ENCODE peak calls at places on chromosome 19, in five cellular contexts. V is ovary, C is tibial nerve, U is A549, F is suprapubic skin. G is an unnamed sample.

GRCh38 chr19:46469541-46470185 is 1.7 kb downstream of the PNMA8A start:
- DNase-seq in C (no peak), U (no peak), V (peak), F (no peak), G (no peak)

GRCh38 chr19:33392341-33393285 is 19.1 kb downstream of the CEBPG start:
- DNase-seq in C (no peak), V (peak), F (no peak), U (no peak), G (peak)

GRCh38 chr19:14107581-14108461 is 9.7 kb downstream of the PRKACA start:
- DNase-seq in C (no peak), U (peak), V (peak), F (no peak), G (no peak)

GRCh38 chr19:18461471-18461870 is 23.5 kb upstream of the ISYNA1 start:
- DNase-seq in V (no peak), U (no peak), C (no peak), F (no peak), G (no peak)

GRCh38 chr19:45443462-45444317 is 20.0 kb upstream of the ERCC1 start:
- DNase-seq in U (peak), C (peak), V (peak), F (peak), G (peak)

GRCh38 chr19:32061304-32061703 is 284.1 kb upstream of the ZNF507 start:
- DNase-seq in F (no peak), U (no peak), V (no peak), C (no peak), G (no peak)

GRCh38 chr19:3471954-3472655 is 8.2 kb downstream of the SMIM24 start:
- DNase-seq in C (peak), V (peak), U (no peak), F (no peak), G (peak)

GRCh38 chr19:55253842-55254624 is 4.8 kb downstream of the PPP6R1 start:
- DNase-seq in F (peak), C (no peak), V (no peak), U (no peak), G (peak)

GRCh38 chr19:46125447-46125846 is 959 bp upstream of the IGFL3 start:
- DNase-seq in F (no peak), V (no peak), U (no peak), C (no peak), G (no peak)

DNA sequence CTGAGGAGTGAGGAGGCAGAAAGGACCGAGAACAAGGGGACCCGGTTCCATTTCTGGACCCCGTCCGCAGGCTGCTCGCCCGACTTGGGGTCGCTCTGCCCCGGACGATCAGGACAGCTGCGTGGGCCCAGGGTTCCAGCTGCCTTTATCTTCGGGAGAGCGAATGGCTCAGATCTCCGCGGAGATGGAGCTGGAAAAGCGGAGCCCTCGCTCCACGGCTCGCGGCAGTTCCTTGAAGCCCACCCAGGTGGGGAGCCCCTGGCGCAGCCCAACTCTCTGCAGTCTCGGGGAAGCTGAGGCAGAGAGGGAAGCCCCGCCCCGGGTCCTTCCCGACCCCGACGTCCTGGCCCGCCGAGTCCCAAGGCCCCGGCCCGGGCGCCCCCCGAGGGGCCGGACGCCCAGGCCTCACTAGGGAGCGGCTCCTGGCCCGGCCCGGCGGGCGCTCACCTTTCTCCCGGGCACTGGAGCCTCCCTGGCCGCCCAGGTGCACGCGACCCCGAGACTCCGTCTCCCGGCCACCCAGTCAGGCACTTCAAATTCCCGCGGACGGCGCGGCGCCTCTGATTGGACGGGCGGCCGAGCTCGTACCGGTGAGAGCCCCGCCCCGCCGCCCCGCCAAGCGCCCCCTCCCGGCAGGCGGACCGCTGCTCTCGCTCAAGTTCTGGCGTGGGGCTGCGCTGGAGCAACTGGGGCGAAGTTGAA is 485.7 kb downstream of the UQCRFS1 start:
- DNase-seq in F (no peak), V (no peak), C (no peak), U (no peak), G (no peak)
- TF ChIP-seq CTCF in F (peak), V (no peak), C (no peak), U (no peak), G (no peak)

DNA sequence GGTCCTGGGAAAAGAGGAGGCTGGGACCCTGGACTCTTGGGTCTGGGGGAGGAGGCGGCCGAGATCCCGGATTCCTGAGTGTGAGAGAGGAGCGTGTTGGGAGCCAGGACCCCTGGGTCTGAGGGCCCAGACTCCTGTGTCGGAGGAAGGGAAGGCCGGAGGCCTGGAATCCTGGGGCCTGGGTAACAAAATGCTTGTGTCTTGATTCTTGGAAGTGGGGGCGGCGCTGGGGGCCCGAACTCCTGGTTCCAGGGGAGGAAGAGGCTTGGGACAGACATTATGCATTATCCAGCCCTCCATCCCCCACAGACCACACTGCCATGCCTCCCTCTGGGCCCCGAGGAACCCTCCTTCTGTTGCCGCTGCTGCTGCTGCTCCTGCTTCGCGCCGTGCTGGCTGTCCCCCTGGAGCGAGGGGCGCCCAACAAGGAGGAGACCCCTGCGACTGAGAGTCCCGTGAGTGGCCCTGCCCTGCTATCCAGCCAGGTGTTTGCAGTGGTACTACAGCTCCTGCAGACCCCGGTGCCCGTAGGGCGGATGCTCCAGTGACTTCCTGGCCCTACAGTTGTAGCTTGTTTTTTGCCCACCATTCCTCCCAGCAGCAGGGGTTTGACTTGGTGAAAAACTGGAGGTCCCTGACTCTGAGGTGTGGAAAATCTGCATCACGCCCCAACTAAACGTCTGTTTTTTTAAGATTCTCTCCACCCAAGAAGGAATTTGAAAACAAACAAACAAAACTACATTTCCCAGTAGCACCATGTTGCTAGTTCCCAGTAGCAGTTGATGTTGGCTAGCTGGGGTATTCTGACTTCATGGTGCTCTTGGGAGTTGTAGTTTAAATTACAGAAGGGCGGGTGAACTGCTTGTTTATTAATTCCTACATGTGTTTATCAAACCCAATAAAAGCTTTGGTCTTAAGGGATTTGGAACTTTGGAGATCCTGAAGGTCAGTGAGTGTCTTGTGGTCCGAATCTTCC is 653 bp downstream of the NUCB1 start:
- DNase-seq in C (no peak), F (no peak), U (peak), V (no peak), G (no peak)
- TF ChIP-seq EP300 in C (no peak), F (no peak), U (no peak), V (no peak), G (no peak)

DNA sequence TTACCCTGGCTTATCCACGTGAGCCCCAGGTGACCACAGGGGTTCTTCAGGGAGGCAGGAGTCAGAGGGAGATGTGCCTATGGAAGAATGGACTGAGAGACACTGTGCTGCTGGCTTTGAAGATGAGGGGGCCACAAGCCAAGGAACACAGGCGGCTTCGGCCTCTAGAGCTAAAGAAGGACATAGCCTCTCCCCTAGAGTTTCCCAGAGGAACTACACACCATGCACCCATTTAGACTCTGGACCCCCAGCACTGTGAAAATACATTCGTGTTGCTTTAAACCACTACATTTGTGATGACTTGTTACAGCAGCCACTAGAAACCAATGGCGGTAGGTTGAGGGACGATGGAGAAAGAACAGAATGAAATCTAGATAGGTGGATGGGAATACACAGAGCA is 13.7 kb upstream of the ATF5 start:
- DNase-seq in C (no peak), U (no peak), V (no peak), F (no peak), G (no peak)
- TF ChIP-seq CTCF in C (no peak), U (no peak), V (no peak), F (no peak), G (no peak)

DNA sequence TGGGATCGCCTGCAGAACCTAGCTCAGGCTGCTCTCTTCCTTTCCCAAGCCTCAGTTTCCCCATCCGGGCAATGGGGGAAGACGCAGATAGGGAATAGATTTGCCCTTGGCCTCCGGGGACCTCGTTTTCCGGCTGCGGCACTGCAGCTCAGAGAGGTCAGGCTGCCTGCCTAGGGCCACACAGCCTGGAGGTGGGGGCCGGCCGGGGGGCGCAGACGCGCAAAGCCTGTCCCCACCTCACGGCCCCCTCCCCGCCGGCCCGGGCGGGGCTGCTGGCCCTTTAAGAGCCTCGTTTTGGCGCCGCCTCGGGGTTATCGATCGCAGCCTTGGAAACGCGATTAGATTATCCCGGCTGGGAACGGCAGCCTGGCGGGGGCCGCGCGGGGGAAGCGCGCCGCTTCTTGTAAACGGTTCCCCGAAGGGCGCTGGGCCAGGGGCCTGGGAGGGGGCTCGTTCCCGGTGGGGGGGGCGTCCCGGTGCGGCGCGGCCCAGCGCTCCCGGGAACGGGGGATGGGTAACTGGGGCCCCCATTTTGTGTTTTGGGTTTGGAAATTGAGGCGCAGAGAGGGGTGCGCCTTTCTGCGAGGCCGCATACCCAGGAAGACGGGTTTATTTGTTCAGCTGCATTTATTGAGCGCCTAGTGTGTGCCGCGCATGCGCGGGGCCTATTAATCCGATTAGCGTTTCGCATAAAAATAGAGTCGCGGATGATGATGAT is 23.4 kb upstream of the TCF3 start:
- DNase-seq in U (no peak), C (no peak), F (no peak), V (no peak), G (no peak)
- TF ChIP-seq EP300 in U (no peak), C (no peak), F (no peak), V (no peak), G (no peak)

GRCh38 chr19:38417544-38418506 is 8.2 kb downstream of the RASGRP4 start:
- DNase-seq in U (peak), C (peak), V (no peak), F (no peak), G (peak)
- TF ChIP-seq CTCF in U (no peak), C (no peak), V (no peak), F (no peak), G (no peak)

GRCh38 chr19:22530042-22530441 is 104.1 kb upstream of the ZNF492 start:
- DNase-seq in F (no peak), C (no peak), V (no peak), U (no peak), G (no peak)

GRCh38 chr19:22528956-22529355 is 105.2 kb upstream of the ZNF492 start:
- DNase-seq in F (no peak), V (peak), U (no peak), C (no peak), G (no peak)

GRCh38 chr19:22526661-22527272 is 104.6 kb upstream of the ZNF98 start:
- DNase-seq in U (no peak), F (no peak), C (no peak), V (peak), G (no peak)

GRCh38 chr19:22523940-22524339 is 101.8 kb upstream of the ZNF98 start:
- DNase-seq in U (no peak), F (no peak), C (no peak), V (no peak), G (no peak)

DNA sequence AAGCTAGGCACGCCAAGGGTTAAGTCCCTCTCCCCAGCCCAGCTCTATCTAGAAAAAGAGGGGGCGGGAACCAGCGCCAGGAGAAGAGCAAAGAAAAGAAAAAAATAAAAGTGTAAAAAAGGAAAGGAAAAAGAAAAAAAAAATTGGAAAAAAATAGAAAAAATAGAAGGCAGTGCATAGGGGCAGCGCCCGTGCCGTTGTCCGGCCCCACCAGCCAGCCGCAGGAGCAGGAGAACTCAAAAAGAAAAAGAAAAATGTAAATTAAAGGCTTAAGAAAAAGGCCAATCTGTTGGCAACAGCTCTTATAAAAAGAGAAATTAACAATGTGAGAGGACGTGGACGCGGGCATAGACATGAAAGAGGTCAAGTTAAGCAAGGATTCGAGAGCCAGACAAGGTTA is 105.4 kb upstream of the ZNF98 start:
- DNase-seq in C (no peak), F (no peak), U (no peak), V (peak), G (no peak)
- TF ChIP-seq EP300 in C (no peak), F (no peak), U (no peak), V (no peak), G (no peak)

G was measured in transverse colon.